ENCODE peak calls at places on chromosomes 13 and 19, in six cellular contexts. One of them, this sample, is unnamed. For H3K4me1, the result is how much of the 10 kb centered on the place peaks cover.

GRCh38 chr19:12750851-12751250 is 740 bp upstream of the BEST2 start:
- DNase-seq in Caco-2: no peak
- DNase-seq in K562: no peak
- DNase-seq in psoas muscle: no peak
- DNase-seq in neural progenitor cell: no peak
- DNase-seq in cardiac muscle cell: no peak
- DNase-seq in this sample: no peak

GRCh38 chr13:27905650-27906049 is 14.2 kb upstream of the PDX1 start:
- DNase-seq in Caco-2: no peak
- DNase-seq in K562: no peak
- DNase-seq in psoas muscle: no peak
- DNase-seq in neural progenitor cell: no peak
- DNase-seq in cardiac muscle cell: no peak
- DNase-seq in this sample: no peak

GRCh38 chr13:28753208-28753892 is 34.6 kb upstream of the SLC46A3 start:
- DNase-seq in Caco-2: peak
- DNase-seq in K562: no peak
- DNase-seq in psoas muscle: no peak
- DNase-seq in neural progenitor cell: no peak
- DNase-seq in cardiac muscle cell: peak
- DNase-seq in this sample: peak

GRCh38 chr13:34277971-34278370 is 460.0 kb downstream of the RFC3 start:
- DNase-seq in Caco-2: no peak
- DNase-seq in K562: no peak
- DNase-seq in psoas muscle: no peak
- DNase-seq in neural progenitor cell: no peak
- DNase-seq in cardiac muscle cell: no peak
- DNase-seq in this sample: no peak

GRCh38 chr13:112116187-112116950 is 49.4 kb downstream of the SOX1 start:
- DNase-seq in Caco-2: no peak
- DNase-seq in K562: no peak
- DNase-seq in psoas muscle: peak
- DNase-seq in neural progenitor cell: no peak
- DNase-seq in cardiac muscle cell: no peak
- DNase-seq in this sample: no peak

GRCh38 chr13:44159633-44160279 is 213.9 kb upstream of the SERP2 start:
- DNase-seq in Caco-2: no peak
- DNase-seq in K562: no peak
- DNase-seq in psoas muscle: no peak
- DNase-seq in neural progenitor cell: no peak
- DNase-seq in cardiac muscle cell: no peak
- DNase-seq in this sample: peak

GRCh38 chr19:14603990-14604387 is 21.1 kb downstream of the CLEC17A start:
- DNase-seq in Caco-2: no peak
- DNase-seq in K562: no peak
- DNase-seq in psoas muscle: no peak
- DNase-seq in neural progenitor cell: no peak
- DNase-seq in cardiac muscle cell: no peak
- DNase-seq in this sample: no peak

GRCh38 chr13:25171517-25172302 is at the start of gene AMER2:
- DNase-seq in Caco-2: no peak
- DNase-seq in K562: no peak
- DNase-seq in psoas muscle: no peak
- DNase-seq in neural progenitor cell: peak
- DNase-seq in cardiac muscle cell: peak
- DNase-seq in this sample: no peak

GRCh38 chr19:16542894-16543498 is 759 bp upstream of the CHERP start:
- DNase-seq in Caco-2: no peak
- DNase-seq in K562: peak
- DNase-seq in psoas muscle: no peak
- DNase-seq in neural progenitor cell: peak
- DNase-seq in cardiac muscle cell: no peak
- DNase-seq in this sample: no peak

GRCh38 chr13:50380905-50381304 is 365.7 kb downstream of the KCNRG start:
- DNase-seq in Caco-2: no peak
- DNase-seq in K562: no peak
- DNase-seq in psoas muscle: no peak
- DNase-seq in neural progenitor cell: no peak
- DNase-seq in cardiac muscle cell: no peak
- DNase-seq in this sample: no peak

GRCh38 chr13:32253911-32254399 is 61.2 kb downstream of the ZAR1L start:
- DNase-seq in Caco-2: no peak
- DNase-seq in K562: no peak
- DNase-seq in psoas muscle: no peak
- DNase-seq in neural progenitor cell: no peak
- DNase-seq in cardiac muscle cell: no peak
- DNase-seq in this sample: no peak

GRCh38 chr13:75135325-75135825 is 346.6 kb downstream of the TBC1D4 start:
- DNase-seq in Caco-2: no peak
- DNase-seq in K562: no peak
- DNase-seq in psoas muscle: no peak
- DNase-seq in neural progenitor cell: no peak
- DNase-seq in cardiac muscle cell: no peak
- DNase-seq in this sample: no peak

GRCh38 chr19:40686882-40687524 is 3.4 kb downstream of the NUMBL start:
- DNase-seq in Caco-2: no peak
- DNase-seq in K562: no peak
- DNase-seq in psoas muscle: no peak
- DNase-seq in neural progenitor cell: no peak
- DNase-seq in cardiac muscle cell: no peak
- DNase-seq in this sample: no peak

GRCh38 chr13:55038230-55038629 is 2009.6 kb downstream of the OLFM4 start:
- DNase-seq in Caco-2: no peak
- DNase-seq in K562: no peak
- DNase-seq in psoas muscle: no peak
- DNase-seq in neural progenitor cell: no peak
- DNase-seq in cardiac muscle cell: no peak
- DNase-seq in this sample: no peak

GRCh38 chr19:42242512-42243409 is at the start of gene GSK3A:
- DNase-seq in Caco-2: peak
- DNase-seq in K562: peak
- DNase-seq in psoas muscle: peak
- DNase-seq in neural progenitor cell: peak
- DNase-seq in cardiac muscle cell: peak
- DNase-seq in this sample: peak

GRCh38 chr13:79402074-79402635 is 3.9 kb downstream of the RBM26 start:
- DNase-seq in Caco-2: no peak
- DNase-seq in K562: no peak
- DNase-seq in psoas muscle: no peak
- DNase-seq in neural progenitor cell: no peak
- DNase-seq in cardiac muscle cell: no peak
- DNase-seq in this sample: no peak

GRCh38 chr13:79403113-79403512 is 2.9 kb downstream of the RBM26 start:
- DNase-seq in Caco-2: no peak
- DNase-seq in K562: no peak
- DNase-seq in psoas muscle: no peak
- DNase-seq in neural progenitor cell: no peak
- DNase-seq in cardiac muscle cell: no peak
- DNase-seq in this sample: no peak

GRCh38 chr13:79401259-79402071 is 4.6 kb downstream of the RBM26 start:
- DNase-seq in Caco-2: no peak
- DNase-seq in K562: no peak
- DNase-seq in psoas muscle: no peak
- DNase-seq in neural progenitor cell: no peak
- DNase-seq in cardiac muscle cell: no peak
- DNase-seq in this sample: no peak

GRCh38 chr13:79404361-79404760 is 1.7 kb downstream of the RBM26 start:
- DNase-seq in Caco-2: no peak
- DNase-seq in K562: no peak
- DNase-seq in psoas muscle: no peak
- DNase-seq in neural progenitor cell: peak
- DNase-seq in cardiac muscle cell: no peak
- DNase-seq in this sample: no peak

DNA sequence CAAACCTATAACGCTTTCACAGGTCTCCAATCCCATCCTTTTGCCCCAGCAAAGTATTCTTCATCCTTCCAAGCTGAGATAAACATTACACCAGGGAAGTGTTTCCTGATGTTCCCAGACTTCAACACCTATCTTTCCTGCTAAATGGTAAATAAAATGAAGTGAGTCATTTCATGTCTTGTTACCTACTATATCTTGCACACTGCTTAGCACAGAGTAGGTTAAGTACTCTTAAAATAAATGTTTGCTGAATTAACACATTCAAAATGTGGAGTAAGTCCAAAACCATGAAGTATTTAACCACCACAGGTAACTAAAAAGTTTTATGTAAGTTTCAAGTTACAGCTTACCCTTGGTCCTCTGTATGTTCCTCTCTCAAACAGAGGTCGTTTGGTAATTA is 3.4 kb downstream of the RBM26 start:
- DNase-seq in Caco-2: no peak
- DNase-seq in K562: no peak
- DNase-seq in psoas muscle: no peak
- DNase-seq in neural progenitor cell: no peak
- DNase-seq in cardiac muscle cell: no peak
- DNase-seq in this sample: no peak
- H3K4me1 ChIP-seq in Caco-2: under half
- H3K4me1 ChIP-seq in K562: under half
- H3K4me1 ChIP-seq in psoas muscle: half or more
- H3K4me1 ChIP-seq in neural progenitor cell: half or more
- H3K4me1 ChIP-seq in cardiac muscle cell: under half
- H3K4me1 ChIP-seq in this sample: under half

GRCh38 chr19:45854167-45854778 is 8.7 kb downstream of the SYMPK start:
- DNase-seq in Caco-2: no peak
- DNase-seq in K562: no peak
- DNase-seq in psoas muscle: peak
- DNase-seq in neural progenitor cell: no peak
- DNase-seq in cardiac muscle cell: no peak
- DNase-seq in this sample: no peak
- H3K4me1 ChIP-seq in Caco-2: under half
- H3K4me1 ChIP-seq in K562: under half
- H3K4me1 ChIP-seq in psoas muscle: under half
- H3K4me1 ChIP-seq in neural progenitor cell: under half
- H3K4me1 ChIP-seq in cardiac muscle cell: under half
- H3K4me1 ChIP-seq in this sample: under half

GRCh38 chr19:38671654-38672053 is 24.2 kb downstream of the ACTN4 start:
- DNase-seq in Caco-2: no peak
- DNase-seq in K562: no peak
- DNase-seq in psoas muscle: peak
- DNase-seq in neural progenitor cell: no peak
- DNase-seq in cardiac muscle cell: no peak
- DNase-seq in this sample: no peak
- H3K4me1 ChIP-seq in Caco-2: half or more
- H3K4me1 ChIP-seq in K562: under half
- H3K4me1 ChIP-seq in psoas muscle: half or more
- H3K4me1 ChIP-seq in neural progenitor cell: under half
- H3K4me1 ChIP-seq in cardiac muscle cell: half or more
- H3K4me1 ChIP-seq in this sample: half or more

DNA sequence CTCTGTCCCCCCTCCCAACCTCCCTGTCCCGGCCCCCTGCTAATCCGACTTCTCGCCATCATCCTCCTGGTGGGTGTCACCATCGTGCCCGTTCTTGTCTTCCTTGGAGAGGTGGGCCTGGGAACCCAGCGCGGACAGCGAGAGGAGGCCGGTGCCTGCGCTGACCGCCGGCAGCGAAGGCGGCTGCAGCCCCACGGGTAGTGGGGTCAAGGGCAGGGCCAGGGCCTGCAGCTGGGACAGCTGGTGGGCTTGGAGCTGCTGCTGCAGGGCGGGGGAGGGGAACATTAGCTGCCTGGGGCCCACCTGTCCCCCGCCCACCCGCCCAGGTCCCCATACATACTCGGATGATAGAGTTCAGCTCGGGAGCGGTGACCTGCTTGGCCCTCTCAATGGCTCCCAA is 8.5 kb downstream of the TLE5 start:
- DNase-seq in Caco-2: no peak
- DNase-seq in K562: peak
- DNase-seq in psoas muscle: no peak
- DNase-seq in neural progenitor cell: no peak
- DNase-seq in cardiac muscle cell: no peak
- DNase-seq in this sample: no peak
- H3K4me1 ChIP-seq in Caco-2: under half
- H3K4me1 ChIP-seq in K562: under half
- H3K4me1 ChIP-seq in psoas muscle: under half
- H3K4me1 ChIP-seq in neural progenitor cell: under half
- H3K4me1 ChIP-seq in cardiac muscle cell: under half
- H3K4me1 ChIP-seq in this sample: under half

GRCh38 chr13:110913322-110913721 is 1.5 kb downstream of the ANKRD10 start:
- DNase-seq in Caco-2: peak
- DNase-seq in K562: no peak
- DNase-seq in psoas muscle: no peak
- DNase-seq in neural progenitor cell: peak
- DNase-seq in cardiac muscle cell: peak
- DNase-seq in this sample: no peak

GRCh38 chr13:110913911-110914292 is 967 bp downstream of the ANKRD10 start:
- DNase-seq in Caco-2: no peak
- DNase-seq in K562: no peak
- DNase-seq in psoas muscle: no peak
- DNase-seq in neural progenitor cell: no peak
- DNase-seq in cardiac muscle cell: no peak
- DNase-seq in this sample: no peak

GRCh38 chr13:110915874-110916670 is 1.2 kb upstream of the ANKRD10 start:
- DNase-seq in Caco-2: no peak
- DNase-seq in K562: no peak
- DNase-seq in psoas muscle: no peak
- DNase-seq in neural progenitor cell: no peak
- DNase-seq in cardiac muscle cell: no peak
- DNase-seq in this sample: no peak

GRCh38 chr13:110915057-110915873 is at the start of gene ANKRD10:
- DNase-seq in Caco-2: peak
- DNase-seq in K562: peak
- DNase-seq in psoas muscle: peak
- DNase-seq in neural progenitor cell: peak
- DNase-seq in cardiac muscle cell: peak
- DNase-seq in this sample: peak

GRCh38 chr13:110914293-110915056 is 394 bp downstream of the ANKRD10 start:
- DNase-seq in Caco-2: peak
- DNase-seq in K562: peak
- DNase-seq in psoas muscle: peak
- DNase-seq in neural progenitor cell: peak
- DNase-seq in cardiac muscle cell: peak
- DNase-seq in this sample: no peak
- H3K4me1 ChIP-seq in Caco-2: under half
- H3K4me1 ChIP-seq in K562: under half
- H3K4me1 ChIP-seq in psoas muscle: under half
- H3K4me1 ChIP-seq in neural progenitor cell: under half
- H3K4me1 ChIP-seq in cardiac muscle cell: under half
- H3K4me1 ChIP-seq in this sample: under half

GRCh38 chr13:114058051-114058867 is 74.2 kb downstream of the RASA3 start:
- DNase-seq in Caco-2: no peak
- DNase-seq in K562: no peak
- DNase-seq in psoas muscle: no peak
- DNase-seq in neural progenitor cell: no peak
- DNase-seq in cardiac muscle cell: no peak
- DNase-seq in this sample: no peak

GRCh38 chr13:114061047-114061446 is 71.4 kb downstream of the RASA3 start:
- DNase-seq in Caco-2: no peak
- DNase-seq in K562: no peak
- DNase-seq in psoas muscle: peak
- DNase-seq in neural progenitor cell: no peak
- DNase-seq in cardiac muscle cell: no peak
- DNase-seq in this sample: no peak

GRCh38 chr13:114059946-114060860 is 72.2 kb downstream of the RASA3 start:
- DNase-seq in Caco-2: no peak
- DNase-seq in K562: no peak
- DNase-seq in psoas muscle: peak
- DNase-seq in neural progenitor cell: no peak
- DNase-seq in cardiac muscle cell: no peak
- DNase-seq in this sample: no peak

GRCh38 chr13:114057131-114058050 is 75.0 kb downstream of the RASA3 start:
- DNase-seq in Caco-2: no peak
- DNase-seq in K562: no peak
- DNase-seq in psoas muscle: no peak
- DNase-seq in neural progenitor cell: no peak
- DNase-seq in cardiac muscle cell: no peak
- DNase-seq in this sample: no peak

GRCh38 chr13:114059428-114059827 is 73.0 kb downstream of the RASA3 start:
- DNase-seq in Caco-2: no peak
- DNase-seq in K562: no peak
- DNase-seq in psoas muscle: peak
- DNase-seq in neural progenitor cell: no peak
- DNase-seq in cardiac muscle cell: no peak
- DNase-seq in this sample: no peak
- H3K4me1 ChIP-seq in Caco-2: under half
- H3K4me1 ChIP-seq in K562: half or more
- H3K4me1 ChIP-seq in psoas muscle: under half
- H3K4me1 ChIP-seq in neural progenitor cell: under half
- H3K4me1 ChIP-seq in cardiac muscle cell: under half
- H3K4me1 ChIP-seq in this sample: under half

This sample was measured in Panc1.